ENCODE peak calls at places on chromosomes 11 and 22, in four cellular contexts. One of them, this sample, is unnamed.

GRCh38 chr11:13781153-13781552 is 112.7 kb downstream of the FAR1 start:
- DNase-seq in SK-MEL-5: no peak
- DNase-seq in fibroblast of pulmonary artery: no peak
- DNase-seq in neuronal stem cell: no peak
- DNase-seq in this sample: no peak

GRCh38 chr22:43580351-43580750 is 168.5 kb downstream of the MPPED1 start:
- DNase-seq in fibroblast of pulmonary artery: no peak
- DNase-seq in SK-MEL-5: no peak
- DNase-seq in neuronal stem cell: no peak
- DNase-seq in this sample: no peak

GRCh38 chr11:94151903-94152677 is 23.4 kb downstream of the PANX1 start:
- DNase-seq in SK-MEL-5: no peak
- DNase-seq in neuronal stem cell: no peak
- DNase-seq in fibroblast of pulmonary artery: peak
- DNase-seq in this sample: no peak

GRCh38 chr22:18021431-18021830 is 2.9 kb downstream of the MICAL3 start:
- DNase-seq in neuronal stem cell: no peak
- DNase-seq in fibroblast of pulmonary artery: no peak
- DNase-seq in SK-MEL-5: no peak
- DNase-seq in this sample: no peak

GRCh38 chr11:12133539-12134238 is 23.3 kb downstream of the MICAL2 start:
- DNase-seq in SK-MEL-5: no peak
- DNase-seq in neuronal stem cell: no peak
- DNase-seq in fibroblast of pulmonary artery: no peak
- DNase-seq in this sample: no peak

GRCh38 chr22:25212337-25212736 is 7.1 kb upstream of the CRYBB2 start:
- DNase-seq in neuronal stem cell: no peak
- DNase-seq in fibroblast of pulmonary artery: no peak
- DNase-seq in SK-MEL-5: no peak
- DNase-seq in this sample: no peak

GRCh38 chr22:37197451-37198289 is 9.6 kb upstream of the C1QTNF6 start:
- DNase-seq in neuronal stem cell: no peak
- DNase-seq in fibroblast of pulmonary artery: peak
- DNase-seq in SK-MEL-5: peak
- DNase-seq in this sample: no peak

GRCh38 chr11:65868076-65868667 is 4.4 kb downstream of the EFEMP2 start:
- DNase-seq in neuronal stem cell: peak
- DNase-seq in SK-MEL-5: peak
- DNase-seq in fibroblast of pulmonary artery: no peak
- DNase-seq in this sample: peak

GRCh38 chr11:69300124-69301032 is 6.4 kb downstream of the MYEOV start:
- DNase-seq in neuronal stem cell: no peak
- DNase-seq in fibroblast of pulmonary artery: no peak
- DNase-seq in SK-MEL-5: peak
- DNase-seq in this sample: no peak

GRCh38 chr22:23237841-23238240 is 57.5 kb downstream of the BCR start:
- DNase-seq in SK-MEL-5: no peak
- DNase-seq in fibroblast of pulmonary artery: no peak
- DNase-seq in neuronal stem cell: no peak
- DNase-seq in this sample: no peak